ENCODE peak calls at places on chromosomes 16 and 17, in ten cellular contexts. L, M, Y, Z, T, K, D, J, E and X are unnamed samples. For H3K27me3, the result is how much of the 10 kb centered on the place peaks cover.

GRCh38 chr16:25045696-25046381 is 30.7 kb upstream of the ARHGAP17 start:
- DNase-seq in L (no peak), M (no peak), Y (no peak), Z (no peak), T (peak), K (no peak), D (no peak), J (no peak), E (no peak), X (no peak)

GRCh38 chr16:17154981-17155380 is 315.8 kb downstream of the XYLT1 start:
- DNase-seq in L (no peak), M (peak), Y (peak), Z (no peak), T (no peak), K (peak), D (no peak), J (no peak), E (no peak), X (no peak)

GRCh38 chr16:46918905-46919792 is 35.0 kb downstream of the GPT2 start:
- DNase-seq in L (peak), M (no peak), Y (no peak), Z (no peak), T (no peak), K (no peak), D (no peak), J (peak), E (peak), X (no peak)

GRCh38 chr16:83365166-83365565 is 442.6 kb upstream of the HSBP1 start:
- DNase-seq in L (no peak), M (no peak), Y (no peak), Z (no peak), T (peak), K (no peak), D (no peak), J (no peak), E (no peak), X (no peak)

GRCh38 chr17:37019117-37019744 is 70.5 kb downstream of the AATF start:
- DNase-seq in L (no peak), M (no peak), Y (no peak), Z (no peak), T (no peak), K (no peak), D (no peak), J (no peak), E (no peak), X (no peak)

GRCh38 chr16:89257757-89258465 is 40.4 kb downstream of the ZNF778 start:
- DNase-seq in L (no peak), M (no peak), Y (no peak), Z (no peak), T (no peak), K (no peak), D (no peak), J (no peak), E (no peak), X (no peak)

GRCh38 chr16:68270353-68270752 is 6.0 kb downstream of the SLC7A6 start:
- DNase-seq in L (no peak), M (no peak), Y (no peak), Z (no peak), T (no peak), K (no peak), D (no peak), J (no peak), E (no peak), X (no peak)

GRCh38 chr17:50719924-50720805 is 762 bp downstream of the LUC7L3 start:
- DNase-seq in L (no peak), M (peak), Y (no peak), Z (no peak), T (no peak), K (no peak), D (no peak), J (no peak), E (no peak), X (no peak)

GRCh38 chr16:66741131-66741900 is 10.1 kb downstream of the DYNC1LI2 start:
- DNase-seq in L (peak), M (peak), Y (peak), Z (peak), T (peak), K (peak), D (peak), J (peak), E (peak), X (no peak)

GRCh38 chr17:54435966-54436365 is 464.7 kb upstream of the TOM1L1 start:
- DNase-seq in L (no peak), M (no peak), Y (no peak), Z (no peak), T (no peak), K (no peak), D (no peak), J (no peak), E (no peak), X (no peak)

GRCh38 chr16:85718682-85719081 is 29.9 kb upstream of the GINS2 start:
- DNase-seq in L (no peak), M (no peak), Y (no peak), Z (no peak), T (no peak), K (no peak), D (no peak), J (peak), E (peak), X (no peak)

GRCh38 chr17:63676540-63676933 is 23.4 kb downstream of the LIMD2 start:
- DNase-seq in L (no peak), M (no peak), Y (no peak), Z (no peak), T (no peak), K (no peak), D (no peak), J (no peak), E (no peak), X (no peak)

GRCh38 chr16:2009302-2009711 is 314 bp downstream of the ZNF598 start:
- DNase-seq in L (peak), M (no peak), Y (no peak), Z (no peak), T (no peak), K (no peak), D (no peak), J (no peak), E (no peak), X (no peak)

GRCh38 chr16:75632857-75633256 is 9.8 kb upstream of the ADAT1 start:
- DNase-seq in L (no peak), M (no peak), Y (no peak), Z (no peak), T (no peak), K (no peak), D (no peak), J (no peak), E (no peak), X (no peak)

GRCh38 chr16:74573622-74574021 is 33.3 kb downstream of the GLG1 start:
- DNase-seq in L (no peak), M (no peak), Y (no peak), Z (no peak), T (no peak), K (no peak), D (no peak), J (no peak), E (no peak), X (no peak)

GRCh38 chr16:3180445-3180878 is 7.5 kb upstream of the OR1F1 start:
- DNase-seq in L (no peak), M (no peak), Y (no peak), Z (no peak), T (no peak), K (no peak), D (no peak), J (no peak), E (no peak), X (no peak)

GRCh38 chr17:50203086-50203485 is 1.7 kb upstream of the COL1A1 start:
- DNase-seq in L (no peak), M (no peak), Y (no peak), Z (peak), T (peak), K (no peak), D (no peak), J (no peak), E (no peak), X (no peak)

GRCh38 chr16:84881702-84882521 is 62.1 kb downstream of the CRISPLD2 start:
- DNase-seq in L (no peak), M (peak), Y (peak), Z (peak), T (peak), K (no peak), D (no peak), J (no peak), E (no peak), X (no peak)

GRCh38 chr17:39174907-39175694 is 9.1 kb upstream of the ARL5C start:
- DNase-seq in L (peak), M (peak), Y (peak), Z (peak), T (peak), K (peak), D (peak), J (peak), E (peak), X (no peak)

GRCh38 chr16:55662641-55663040 is 6.9 kb downstream of the SLC6A2 start:
- DNase-seq in L (no peak), M (peak), Y (no peak), Z (no peak), T (no peak), K (no peak), D (no peak), J (no peak), E (no peak), X (no peak)

GRCh38 chr16:80924372-80924978 is 82.2 kb downstream of the CMC2 start:
- DNase-seq in L (peak), M (peak), Y (peak), Z (no peak), T (peak), K (no peak), D (peak), J (peak), E (no peak), X (no peak)

GRCh38 chr17:72266099-72266852 is 145.5 kb downstream of the SOX9 start:
- DNase-seq in L (no peak), M (no peak), Y (no peak), Z (no peak), T (no peak), K (no peak), D (no peak), J (no peak), E (no peak), X (no peak)

GRCh38 chr17:74417178-74418045 is 14.5 kb upstream of the GPRC5C start:
- DNase-seq in L (peak), M (no peak), Y (no peak), Z (no peak), T (no peak), K (no peak), D (peak), J (peak), E (no peak), X (no peak)

GRCh38 chr17:27849474-27850185 is 43.5 kb downstream of the LYRM9 start:
- DNase-seq in L (no peak), M (no peak), Y (no peak), Z (no peak), T (no peak), K (no peak), D (no peak), J (no peak), E (no peak), X (no peak)

GRCh38 chr16:88975511-88976061 is 1.4 kb downstream of the CBFA2T3 start:
- DNase-seq in L (no peak), M (no peak), Y (no peak), Z (no peak), T (no peak), K (no peak), D (no peak), J (no peak), E (no peak), X (no peak)

GRCh38 chr17:76369804-76370203 is 14.6 kb upstream of the SPHK1 start:
- DNase-seq in L (no peak), M (no peak), Y (no peak), Z (no peak), T (no peak), K (no peak), D (no peak), J (no peak), E (no peak), X (no peak)

GRCh38 chr16:82008957-82009592 is 2.2 kb downstream of the SDR42E1 start:
- DNase-seq in L (no peak), M (no peak), Y (no peak), Z (no peak), T (no peak), K (no peak), D (no peak), J (no peak), E (no peak), X (no peak)

GRCh38 chr17:7570351-7570750 is 8.6 kb downstream of the SENP3 start:
- DNase-seq in L (no peak), M (no peak), Y (no peak), Z (no peak), T (no peak), K (no peak), D (no peak), J (no peak), E (no peak), X (peak)

GRCh38 chr17:7574176-7574953 is 5.1 kb upstream of the CD68 start:
- DNase-seq in L (no peak), M (no peak), Y (no peak), Z (no peak), T (peak), K (no peak), D (no peak), J (no peak), E (no peak), X (peak)

GRCh38 chr17:7573324-7574080 is 5.9 kb upstream of the CD68 start:
- DNase-seq in L (peak), M (peak), Y (peak), Z (peak), T (peak), K (peak), D (no peak), J (peak), E (peak), X (peak)

GRCh38 chr17:7572588-7573323 is 6.7 kb upstream of the CD68 start:
- DNase-seq in L (peak), M (peak), Y (peak), Z (peak), T (peak), K (peak), D (peak), J (peak), E (no peak), X (peak)

GRCh38 chr17:7572338-7572587 is 7.2 kb upstream of the CD68 start:
- DNase-seq in L (no peak), M (no peak), Y (no peak), Z (no peak), T (no peak), K (no peak), D (no peak), J (no peak), E (peak), X (no peak)
- TF ChIP-seq POLR2A in L (no peak), M (no peak), Y (no peak), Z (no peak), T (no peak), K (no peak), D (no peak), J (no peak), E (no peak), X (peak)

GRCh38 chr16:48864055-48864454 is 254.1 kb upstream of the N4BP1 start:
- DNase-seq in L (no peak), M (no peak), Y (no peak), Z (no peak), T (no peak), K (no peak), D (no peak), J (no peak), E (no peak), X (no peak)

GRCh38 chr16:48860341-48860740 is 250.4 kb upstream of the N4BP1 start:
- DNase-seq in L (no peak), M (no peak), Y (no peak), Z (no peak), T (no peak), K (no peak), D (no peak), J (no peak), E (no peak), X (no peak)

GRCh38 chr16:48865511-48865910 is 255.5 kb upstream of the N4BP1 start:
- DNase-seq in L (no peak), M (no peak), Y (no peak), Z (no peak), T (no peak), K (no peak), D (no peak), J (no peak), E (no peak), X (no peak)

GRCh38 chr16:48862087-48862532 is 252.1 kb upstream of the N4BP1 start:
- DNase-seq in L (no peak), M (no peak), Y (no peak), Z (peak), T (peak), K (no peak), D (peak), J (no peak), E (no peak), X (no peak)
- TF ChIP-seq CTCF in L (no peak), M (no peak), Y (no peak), Z (peak), T (peak), K (no peak), D (peak), J (no peak), E (no peak), X (no peak)

GRCh38 chr16:87593710-87594258 is 8.5 kb upstream of the JPH3 start:
- DNase-seq in L (no peak), M (no peak), Y (no peak), Z (no peak), T (no peak), K (no peak), D (no peak), J (no peak), E (no peak), X (no peak)
- H3K27me3 ChIP-seq in L (under half), M (under half), Y (under half), Z (under half), T (half or more), K (under half), D (half or more), J (half or more), E (under half), X (under half)

GRCh38 chr17:40322417-40323315 is 13.7 kb downstream of the RARA start:
- DNase-seq in L (peak), M (peak), Y (peak), Z (peak), T (peak), K (peak), D (peak), J (peak), E (peak), X (no peak)

GRCh38 chr17:40318835-40319332 is 9.9 kb downstream of the RARA start:
- DNase-seq in L (no peak), M (no peak), Y (peak), Z (peak), T (no peak), K (no peak), D (no peak), J (no peak), E (peak), X (peak)

GRCh38 chr17:40319651-40320550 is 10.9 kb downstream of the RARA start:
- DNase-seq in L (no peak), M (no peak), Y (peak), Z (no peak), T (no peak), K (peak), D (no peak), J (peak), E (peak), X (no peak)

GRCh38 chr17:40321502-40322416 is 12.8 kb downstream of the RARA start:
- DNase-seq in L (no peak), M (no peak), Y (peak), Z (no peak), T (no peak), K (peak), D (no peak), J (peak), E (no peak), X (no peak)

GRCh38 chr17:40320771-40321501 is 12.0 kb downstream of the RARA start:
- DNase-seq in L (no peak), M (peak), Y (peak), Z (peak), T (no peak), K (peak), D (no peak), J (no peak), E (no peak), X (peak)
- TF ChIP-seq POLR2A in L (no peak), M (peak), Y (no peak), Z (peak), T (no peak), K (no peak), D (no peak), J (no peak), E (no peak), X (peak)

GRCh38 chr16:87352818-87353217 is 30.8 kb downstream of the FBXO31 start:
- DNase-seq in L (no peak), M (no peak), Y (no peak), Z (no peak), T (no peak), K (no peak), D (no peak), J (no peak), E (no peak), X (no peak)
- TF ChIP-seq CTCF in L (no peak), M (no peak), Y (no peak), Z (no peak), T (no peak), K (no peak), D (no peak), J (no peak), E (no peak), X (no peak)

DNA sequence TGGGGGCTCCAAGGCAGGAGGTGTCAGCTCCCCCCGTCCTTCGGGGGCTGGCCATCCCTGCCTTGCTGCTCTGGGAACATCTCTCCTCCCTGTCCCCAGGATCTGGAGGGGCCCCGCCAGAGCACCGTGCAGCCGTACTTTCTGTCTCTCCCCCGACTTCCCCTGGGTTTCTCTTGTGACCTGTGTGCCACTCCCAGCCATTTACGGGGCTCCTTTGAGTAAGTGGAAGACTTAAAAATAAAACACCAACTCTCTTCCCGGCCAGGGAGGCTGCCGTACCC is 60.6 kb downstream of the BAIAP2 start:
- DNase-seq in L (no peak), M (no peak), Y (no peak), Z (no peak), T (no peak), K (no peak), D (no peak), J (no peak), E (no peak), X (no peak)
- H3K27me3 ChIP-seq in L (under half), M (under half), Y (under half), Z (under half), T (under half), K (under half), D (under half), J (under half), E (under half), X (under half)

DNA sequence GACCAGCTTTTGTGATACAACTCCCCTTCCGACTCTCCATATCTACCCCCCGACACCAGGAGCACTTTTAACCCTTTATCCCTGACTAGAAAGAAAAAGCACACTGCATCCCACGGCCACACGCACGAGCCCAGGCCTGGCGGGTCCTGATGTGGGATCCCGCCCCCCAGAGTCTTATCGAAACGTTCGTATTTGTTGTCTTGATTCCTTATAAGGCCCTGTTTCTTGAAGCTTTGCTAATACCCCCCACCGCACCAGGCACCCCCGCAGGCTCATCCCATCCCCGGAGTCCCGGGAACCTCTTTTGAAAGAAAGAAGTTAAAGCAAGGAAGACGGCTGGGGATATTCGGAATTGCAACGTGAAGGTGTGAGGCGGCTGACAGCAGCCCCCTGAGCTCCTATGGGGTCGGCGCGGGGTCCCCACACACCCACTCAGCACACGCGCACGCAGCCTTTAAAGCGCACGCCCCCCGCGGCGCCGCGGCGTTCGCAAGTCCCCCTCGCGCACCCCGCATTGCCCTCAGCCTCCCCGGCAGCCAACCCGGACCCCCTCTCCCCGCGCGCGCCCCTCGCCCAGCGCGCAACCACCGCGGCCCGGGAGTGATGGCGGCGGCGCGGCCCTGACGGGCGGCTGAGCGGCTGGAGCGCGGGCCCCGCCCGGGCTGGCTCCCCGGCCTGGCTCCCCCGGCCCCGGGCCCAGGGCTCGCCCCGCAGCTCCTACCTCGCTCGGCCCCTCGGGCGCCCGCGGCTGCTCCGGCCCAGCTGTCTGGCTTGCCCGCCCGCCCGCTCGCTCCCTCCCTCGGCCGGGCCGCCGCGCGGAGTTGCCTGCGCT is 448 bp downstream of the STAT5B start:
- DNase-seq in L (no peak), M (peak), Y (no peak), Z (peak), T (peak), K (peak), D (no peak), J (no peak), E (peak), X (peak)
- TF ChIP-seq POLR2A in L (no peak), M (peak), Y (peak), Z (no peak), T (peak), K (no peak), D (no peak), J (no peak), E (no peak), X (peak)